ENCODE peak calls at places on chromosome 17, in eight cellular contexts. L, C, R, K, J, B, N and U are unnamed samples.

GRCh38 chr17:12536472-12536871 is 129.2 kb upstream of the MYOCD start:
- DNase-seq in L (no peak), C (no peak), R (no peak), K (no peak), J (no peak), B (no peak), N (no peak), U (no peak)

GRCh38 chr17:282912-283882 is 69.4 kb downstream of the RPH3AL start:
- DNase-seq in L (no peak), C (no peak), R (no peak), K (peak), J (peak), B (peak), N (no peak), U (no peak)

GRCh38 chr17:81057079-81057730 is 22.3 kb downstream of the BAIAP2 start:
- DNase-seq in L (peak), C (peak), R (no peak), K (no peak), J (peak), B (no peak), N (peak), U (no peak)

GRCh38 chr17:38742431-38743308 is 5.5 kb downstream of the PCGF2 start:
- DNase-seq in L (no peak), C (no peak), R (no peak), K (peak), J (peak), B (no peak), N (peak), U (no peak)

GRCh38 chr17:40320771-40321501 is 12.0 kb downstream of the RARA start:
- DNase-seq in L (no peak), C (no peak), R (no peak), K (peak), J (peak), B (no peak), N (no peak), U (no peak)

GRCh38 chr17:21228111-21228510 is 14.2 kb upstream of the TMEM11 start:
- DNase-seq in L (no peak), C (no peak), R (no peak), K (no peak), J (no peak), B (no peak), N (no peak), U (no peak)

GRCh38 chr17:81518785-81519283 is 6.2 kb upstream of the ACTG1 start:
- DNase-seq in L (peak), C (no peak), R (no peak), K (peak), J (no peak), B (peak), N (no peak), U (no peak)

GRCh38 chr17:63086483-63087185 is 120.6 kb downstream of the TANC2 start:
- DNase-seq in L (no peak), C (no peak), R (no peak), K (no peak), J (no peak), B (no peak), N (no peak), U (no peak)

GRCh38 chr17:75288784-75289121 is 480 bp downstream of the SLC25A19 start:
- DNase-seq in L (peak), C (peak), R (no peak), K (no peak), J (no peak), B (peak), N (no peak), U (no peak)

GRCh38 chr17:76811028-76811427 is 57.2 kb upstream of the MGAT5B start:
- DNase-seq in L (no peak), C (no peak), R (no peak), K (no peak), J (no peak), B (no peak), N (no peak), U (no peak)

GRCh38 chr17:19284005-19284959 is 47.1 kb downstream of the EPN2 start:
- DNase-seq in L (no peak), C (no peak), R (no peak), K (no peak), J (no peak), B (no peak), N (no peak), U (peak)

GRCh38 chr17:73455050-73455687 is 143.4 kb upstream of the CDC42EP4 start:
- DNase-seq in L (peak), C (no peak), R (no peak), K (no peak), J (no peak), B (no peak), N (no peak), U (no peak)

GRCh38 chr17:57900991-57901743 is 51.3 kb upstream of the MRPS23 start:
- DNase-seq in L (peak), C (no peak), R (no peak), K (no peak), J (no peak), B (peak), N (peak), U (no peak)

GRCh38 chr17:76872221-76872873 is 4.1 kb downstream of the MGAT5B start:
- DNase-seq in L (no peak), C (peak), R (peak), K (no peak), J (no peak), B (no peak), N (no peak), U (no peak)

GRCh38 chr17:78674156-78674555 is 97.0 kb upstream of the DNAH17 start:
- DNase-seq in L (no peak), C (no peak), R (no peak), K (no peak), J (no peak), B (no peak), N (no peak), U (no peak)

GRCh38 chr17:78675836-78676235 is 98.6 kb upstream of the DNAH17 start:
- DNase-seq in L (no peak), C (no peak), R (no peak), K (no peak), J (no peak), B (no peak), N (no peak), U (no peak)

GRCh38 chr17:78674595-78675315 is 97.6 kb upstream of the DNAH17 start:
- DNase-seq in L (no peak), C (peak), R (no peak), K (no peak), J (no peak), B (no peak), N (no peak), U (no peak)

GRCh38 chr17:78676415-78677302 is 99.5 kb upstream of the DNAH17 start:
- DNase-seq in L (no peak), C (no peak), R (no peak), K (no peak), J (no peak), B (no peak), N (no peak), U (no peak)

DNA sequence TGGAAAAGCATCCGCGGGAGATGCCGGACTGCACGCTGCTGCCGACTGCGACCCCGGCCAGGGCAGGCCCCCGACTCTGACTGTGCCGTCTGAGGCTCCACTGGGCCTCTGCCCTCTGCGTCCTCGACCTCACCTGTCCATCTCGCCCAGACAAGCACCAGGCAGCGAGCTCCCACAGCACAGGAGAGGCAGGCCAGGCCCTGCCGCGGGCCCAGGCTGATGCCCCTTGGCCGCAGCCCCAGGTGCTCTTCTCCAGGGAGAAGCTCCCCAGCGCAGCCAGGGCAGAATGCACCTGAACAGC is 98.1 kb upstream of the DNAH17 start:
- DNase-seq in L (no peak), C (no peak), R (no peak), K (no peak), J (no peak), B (no peak), N (no peak), U (no peak)
- TF ChIP-seq POLR2A in L (no peak), C (no peak), R (no peak), K (no peak), J (no peak), B (no peak), N (no peak), U (peak)

DNA sequence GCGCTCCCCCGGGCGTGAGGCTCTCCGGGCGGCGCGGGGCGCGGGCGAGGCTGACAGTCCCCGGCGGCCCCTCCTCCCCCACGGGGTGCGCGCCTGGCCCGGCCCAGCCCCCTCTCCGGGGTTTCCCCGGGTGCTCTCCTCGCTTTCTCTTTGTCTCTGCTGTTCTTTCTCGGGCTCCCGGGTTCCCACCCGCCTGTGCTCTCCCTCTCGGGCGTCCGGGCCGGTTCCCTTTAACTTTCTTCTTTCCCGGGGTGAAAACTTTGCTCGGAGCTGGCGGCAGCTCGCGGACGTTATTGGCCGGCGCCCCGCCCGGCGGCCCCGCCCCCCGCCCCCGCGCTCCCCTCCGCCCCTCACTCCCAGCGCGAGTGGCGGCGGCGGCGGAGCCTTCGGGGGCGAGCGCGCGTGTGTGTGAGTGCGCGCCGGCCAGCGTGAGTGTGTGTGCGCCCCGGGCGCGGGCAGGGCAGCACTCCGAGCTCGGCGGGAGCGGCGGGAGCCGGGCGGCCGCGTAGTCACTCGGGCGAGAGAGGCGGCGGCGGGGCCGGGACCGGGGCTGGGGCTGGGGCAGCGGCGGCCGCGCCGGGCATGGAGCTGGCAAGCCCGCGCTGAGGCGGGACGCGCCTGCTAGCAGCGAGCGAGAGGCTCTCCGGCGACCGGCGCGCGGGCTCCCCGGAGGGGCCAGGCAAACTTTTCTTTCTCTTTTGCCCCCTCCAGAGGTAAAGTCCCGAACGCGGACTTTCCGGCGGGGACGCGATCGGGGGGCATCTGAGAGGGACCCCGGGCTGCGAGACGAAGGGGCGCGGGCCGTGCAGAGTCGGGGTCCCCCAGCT is at the start of gene NTN1:
- DNase-seq in L (peak), C (peak), R (no peak), K (peak), J (peak), B (peak), N (no peak), U (peak)
- TF ChIP-seq POLR2A in L (no peak), C (no peak), R (no peak), K (no peak), J (no peak), B (peak), N (no peak), U (no peak)

DNA sequence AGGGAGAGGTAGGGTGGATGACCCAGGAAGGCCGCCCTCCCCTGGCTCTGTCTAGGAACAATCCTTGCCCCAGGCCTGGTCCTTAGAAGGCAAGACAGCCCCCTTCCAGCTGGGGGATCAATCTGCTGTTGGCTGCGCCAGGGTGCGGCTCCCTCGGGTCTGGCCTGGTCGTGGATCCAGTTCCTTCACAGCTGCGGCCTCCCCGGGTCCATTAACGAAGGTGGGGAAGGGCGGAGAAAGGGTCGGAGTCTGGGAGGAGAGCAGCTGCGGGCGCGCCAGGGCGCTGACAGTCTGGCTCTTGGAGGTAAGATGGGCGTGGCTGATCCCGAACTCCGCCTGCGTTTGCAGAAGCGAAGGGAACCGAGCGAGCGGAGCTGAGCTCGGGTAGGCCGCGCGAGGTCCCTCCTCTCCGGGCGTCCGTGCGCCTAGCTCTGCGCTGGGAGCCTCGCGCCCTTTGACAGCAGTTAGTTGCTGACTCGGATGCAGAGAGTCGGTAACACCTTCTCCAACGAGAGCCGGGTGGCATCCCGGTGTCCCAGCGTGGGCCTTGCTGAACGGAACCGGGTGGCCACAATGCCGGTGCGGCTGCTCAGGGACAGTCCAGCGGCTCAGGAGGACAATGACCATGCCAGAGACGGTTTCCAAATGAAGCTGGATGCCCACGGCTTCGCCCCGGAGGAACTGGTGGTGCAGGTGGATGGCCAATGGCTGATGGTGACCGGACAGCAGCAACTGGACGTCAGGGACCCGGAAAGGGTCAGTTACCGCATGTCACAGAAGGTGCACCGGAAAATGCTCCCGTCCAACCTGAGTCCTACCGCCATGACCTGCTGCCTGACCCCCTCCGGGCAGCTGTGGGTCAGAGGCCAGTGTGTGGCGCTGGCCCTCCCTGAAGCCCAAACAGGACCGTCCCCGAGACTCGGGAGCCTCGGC is at the start of gene HSPB9:
- DNase-seq in L (peak), C (no peak), R (no peak), K (peak), J (peak), B (peak), N (no peak), U (no peak)
- TF ChIP-seq POLR2A in L (no peak), C (no peak), R (no peak), K (no peak), J (no peak), B (peak), N (no peak), U (no peak)

GRCh38 chr17:49020609-49021008 is 23.4 kb downstream of the IGF2BP1 start:
- DNase-seq in L (no peak), C (no peak), R (no peak), K (no peak), J (no peak), B (no peak), N (no peak), U (no peak)

GRCh38 chr17:49022391-49022941 is 25.3 kb downstream of the IGF2BP1 start:
- DNase-seq in L (no peak), C (no peak), R (no peak), K (no peak), J (no peak), B (no peak), N (no peak), U (no peak)

GRCh38 chr17:49018673-49019215 is 21.6 kb downstream of the IGF2BP1 start:
- DNase-seq in L (no peak), C (no peak), R (no peak), K (no peak), J (no peak), B (no peak), N (no peak), U (no peak)

GRCh38 chr17:49021768-49022103 is 24.6 kb downstream of the IGF2BP1 start:
- DNase-seq in L (no peak), C (no peak), R (no peak), K (no peak), J (no peak), B (no peak), N (no peak), U (no peak)

GRCh38 chr17:49021095-49021767 is 24.0 kb downstream of the IGF2BP1 start:
- DNase-seq in L (no peak), C (no peak), R (no peak), K (no peak), J (no peak), B (no peak), N (no peak), U (no peak)
- TF ChIP-seq POLR2A in L (no peak), C (no peak), R (no peak), K (no peak), J (no peak), B (no peak), N (no peak), U (no peak)

DNA sequence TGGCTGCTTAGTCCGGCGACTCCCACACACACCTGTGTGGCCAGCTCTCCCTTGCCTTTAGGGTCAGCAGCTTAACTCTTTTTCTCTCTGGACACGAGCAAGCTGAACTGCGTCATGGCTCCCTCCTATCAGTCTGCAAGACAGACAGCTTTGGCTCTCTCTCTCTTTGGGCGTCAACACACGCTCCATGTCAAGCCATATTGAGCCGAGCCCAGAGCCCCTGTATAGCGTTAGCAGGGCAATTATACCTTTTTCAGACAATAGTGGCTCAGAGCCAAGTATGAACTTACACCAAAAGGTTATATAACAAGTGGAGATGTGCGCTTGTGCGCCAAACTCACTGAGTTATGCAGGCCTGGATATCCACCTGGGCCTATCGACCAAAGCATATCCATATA is 34.8 kb upstream of the APPBP2 start:
- DNase-seq in L (no peak), C (no peak), R (no peak), K (no peak), J (no peak), B (no peak), N (no peak), U (no peak)
- TF ChIP-seq POLR2A in L (no peak), C (no peak), R (no peak), K (no peak), J (no peak), B (no peak), N (no peak), U (no peak)

GRCh38 chr17:67993998-67994361 is 2.3 kb downstream of the C17orf58 start:
- DNase-seq in L (no peak), C (no peak), R (no peak), K (no peak), J (no peak), B (no peak), N (no peak), U (peak)
- TF ChIP-seq POLR2A in L (no peak), C (no peak), R (no peak), K (no peak), J (no peak), B (no peak), N (no peak), U (no peak)

DNA sequence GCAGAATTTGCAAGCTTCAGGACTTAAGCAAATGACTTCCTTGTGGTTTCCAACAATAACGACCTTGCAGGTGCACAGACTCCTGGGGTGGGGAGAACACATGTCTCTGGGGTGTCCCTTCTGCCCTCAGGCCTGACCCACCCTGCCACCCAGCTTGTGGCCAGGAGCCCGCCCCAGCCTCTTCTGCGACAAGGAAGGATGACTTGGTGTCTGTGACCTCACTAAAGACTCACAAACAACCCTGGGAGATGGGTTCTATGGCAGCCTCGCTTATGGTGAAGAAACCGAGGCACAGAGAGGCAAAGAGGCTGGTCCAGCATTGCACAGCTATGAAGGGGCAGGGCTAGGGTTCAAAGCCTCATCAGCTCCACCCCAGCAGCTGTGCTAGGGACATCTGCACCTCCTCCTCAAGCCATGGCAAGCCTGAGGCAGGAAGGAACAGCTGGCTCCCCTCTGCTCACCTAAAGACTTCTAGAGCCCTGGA is 2.6 kb downstream of the ATP2A3 start:
- DNase-seq in L (no peak), C (peak), R (no peak), K (no peak), J (no peak), B (no peak), N (no peak), U (no peak)
- TF ChIP-seq POLR2A in L (no peak), C (no peak), R (no peak), K (no peak), J (no peak), B (no peak), N (no peak), U (no peak)

GRCh38 chr17:79082311-79083190 is 7.9 kb downstream of the ENGASE start:
- DNase-seq in L (peak), C (peak), R (peak), K (peak), J (no peak), B (peak), N (no peak), U (peak)
- TF ChIP-seq POLR2A in L (no peak), C (no peak), R (no peak), K (no peak), J (no peak), B (no peak), N (no peak), U (no peak)